ENCODE peak calls at places on chromosomes 5 and 9, in seven cellular contexts. Y, I, J, B, V, U and Z are unnamed samples.

GRCh38 chr9:109143881-109144562 is 23.0 kb downstream of the FRRS1L start:
- DNase-seq in Y (no peak), I (no peak), J (no peak), B (no peak), V (peak), U (peak), Z (peak)

GRCh38 chr9:68991457-68991856 is 22.5 kb downstream of the PRKACG start:
- DNase-seq in Y (no peak), I (no peak), J (no peak), B (no peak), V (no peak), U (no peak), Z (no peak)

GRCh38 chr9:128081052-128081451 is 13.0 kb downstream of the SLC25A25 start:
- DNase-seq in Y (no peak), I (no peak), J (no peak), B (no peak), V (peak), U (no peak), Z (no peak)

GRCh38 chr5:123874600-123875201 is 362.7 kb downstream of the CSNK1G3 start:
- DNase-seq in Y (no peak), I (no peak), J (no peak), B (peak), V (peak), U (no peak), Z (no peak)

GRCh38 chr9:16368425-16369087 is 501.9 kb downstream of the BNC2 start:
- DNase-seq in Y (no peak), I (no peak), J (no peak), B (no peak), V (peak), U (no peak), Z (no peak)

GRCh38 chr5:169716287-169716686 is 79.2 kb downstream of the DOCK2 start:
- DNase-seq in Y (no peak), I (no peak), J (no peak), B (no peak), V (peak), U (no peak), Z (no peak)

GRCh38 chr5:132130918-132131715 is 57.5 kb downstream of the CSF2 start:
- DNase-seq in Y (no peak), I (no peak), J (no peak), B (no peak), V (no peak), U (no peak), Z (no peak)

GRCh38 chr5:56984445-56984844 is 32.5 kb upstream of the MIER3 start:
- DNase-seq in Y (no peak), I (no peak), J (no peak), B (no peak), V (no peak), U (no peak), Z (no peak)

GRCh38 chr9:70030156-70030555 is 13.5 kb upstream of the MAMDC2 start:
- DNase-seq in Y (no peak), I (no peak), J (no peak), B (no peak), V (no peak), U (no peak), Z (no peak)

GRCh38 chr5:65475336-65475735 is 6.4 kb downstream of the ADAMTS6 start:
- DNase-seq in Y (no peak), I (no peak), J (no peak), B (no peak), V (no peak), U (no peak), Z (no peak)

GRCh38 chr5:143401253-143401845 is 2.1 kb downstream of the NR3C1 start:
- DNase-seq in Y (no peak), I (no peak), J (no peak), B (no peak), V (peak), U (no peak), Z (no peak)

GRCh38 chr5:172769598-172770373 is 1.2 kb downstream of the DUSP1 start:
- DNase-seq in Y (no peak), I (no peak), J (no peak), B (no peak), V (peak), U (peak), Z (no peak)

GRCh38 chr5:42924686-42925085 is 113.0 kb upstream of the SELENOP start:
- DNase-seq in Y (no peak), I (no peak), J (no peak), B (no peak), V (no peak), U (no peak), Z (no peak)

GRCh38 chr9:108776920-108777650 is 78.7 kb downstream of the ACTL7B start:
- DNase-seq in Y (no peak), I (no peak), J (no peak), B (no peak), V (peak), U (no peak), Z (no peak)

GRCh38 chr5:111681791-111682190 is 75.2 kb downstream of the NREP start:
- DNase-seq in Y (no peak), I (no peak), J (no peak), B (no peak), V (peak), U (no peak), Z (no peak)

GRCh38 chr5:41250351-41250987 is 37.1 kb upstream of the C6 start:
- DNase-seq in Y (no peak), I (no peak), J (no peak), B (no peak), V (no peak), U (no peak), Z (no peak)

GRCh38 chr9:5582835-5583195 is 46.1 kb upstream of the RIC1 start:
- DNase-seq in Y (peak), I (no peak), J (peak), B (no peak), V (peak), U (peak), Z (no peak)

GRCh38 chr5:180821538-180821937 is 18.9 kb upstream of the MGAT1 start:
- DNase-seq in Y (no peak), I (no peak), J (no peak), B (no peak), V (no peak), U (no peak), Z (no peak)

GRCh38 chr9:37035472-37036236 is 1.6 kb upstream of the PAX5 start:
- DNase-seq in Y (no peak), I (no peak), J (no peak), B (no peak), V (no peak), U (peak), Z (no peak)
- H3K4me3 ChIP-seq in Y (no peak), I (no peak), J (no peak), B (peak), V (no peak), U (peak), Z (no peak)

GRCh38 chr5:178113841-178114324 is 551 bp downstream of the N4BP3 start:
- DNase-seq in Y (no peak), I (no peak), J (no peak), B (no peak), V (no peak), U (peak), Z (no peak)

GRCh38 chr5:178114325-178115135 is 1.2 kb downstream of the N4BP3 start:
- DNase-seq in Y (no peak), I (no peak), J (no peak), B (peak), V (no peak), U (peak), Z (no peak)

GRCh38 chr5:178115835-178116405 is 2.6 kb downstream of the N4BP3 start:
- DNase-seq in Y (no peak), I (no peak), J (no peak), B (no peak), V (no peak), U (peak), Z (no peak)

GRCh38 chr5:178116406-178116885 is 3.1 kb downstream of the N4BP3 start:
- DNase-seq in Y (no peak), I (no peak), J (no peak), B (no peak), V (no peak), U (peak), Z (peak)

DNA sequence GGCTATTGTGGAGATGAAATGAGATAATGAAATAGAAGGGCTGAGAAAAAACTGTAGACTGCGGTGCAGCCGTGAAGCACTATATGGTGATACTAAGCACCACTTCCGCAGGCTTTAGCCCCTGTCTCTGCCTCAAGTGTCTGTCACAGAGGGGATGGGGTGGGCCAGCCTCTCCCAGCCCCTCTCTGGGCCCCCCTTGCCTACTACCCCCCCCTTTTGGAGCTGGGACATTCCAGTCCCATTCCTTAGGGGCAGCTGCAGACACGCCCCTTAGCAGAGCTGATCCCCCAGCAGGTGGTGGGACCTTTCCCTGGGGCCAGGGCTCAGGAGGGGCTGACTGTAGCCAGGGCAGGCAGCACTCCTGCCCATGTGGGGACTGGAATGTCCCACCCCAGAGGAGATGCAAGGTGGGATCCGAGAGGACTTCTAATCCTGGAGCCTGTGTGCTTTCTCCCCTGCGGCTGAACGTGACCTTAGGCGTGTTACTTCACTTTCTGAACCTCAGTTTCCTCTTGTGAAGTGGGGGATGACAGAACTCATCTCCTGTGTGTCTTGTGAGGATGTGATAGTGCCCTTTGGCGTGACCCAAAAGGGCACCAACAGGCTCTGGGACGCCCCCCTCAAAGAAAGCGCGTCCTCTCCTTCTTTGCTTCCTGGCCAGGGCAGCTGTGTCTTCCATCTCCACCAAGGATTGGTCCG is 2.0 kb downstream of the N4BP3 start:
- DNase-seq in Y (no peak), I (no peak), J (no peak), B (no peak), V (no peak), U (peak), Z (no peak)
- H3K4me3 ChIP-seq in Y (no peak), I (peak), J (no peak), B (peak), V (no peak), U (peak), Z (no peak)

GRCh38 chr5:179793470-179794139 is at the start of gene LTC4S:
- DNase-seq in Y (peak), I (peak), J (peak), B (peak), V (peak), U (peak), Z (peak)
- H3K4me3 ChIP-seq in Y (no peak), I (peak), J (no peak), B (peak), V (no peak), U (peak), Z (no peak)

DNA sequence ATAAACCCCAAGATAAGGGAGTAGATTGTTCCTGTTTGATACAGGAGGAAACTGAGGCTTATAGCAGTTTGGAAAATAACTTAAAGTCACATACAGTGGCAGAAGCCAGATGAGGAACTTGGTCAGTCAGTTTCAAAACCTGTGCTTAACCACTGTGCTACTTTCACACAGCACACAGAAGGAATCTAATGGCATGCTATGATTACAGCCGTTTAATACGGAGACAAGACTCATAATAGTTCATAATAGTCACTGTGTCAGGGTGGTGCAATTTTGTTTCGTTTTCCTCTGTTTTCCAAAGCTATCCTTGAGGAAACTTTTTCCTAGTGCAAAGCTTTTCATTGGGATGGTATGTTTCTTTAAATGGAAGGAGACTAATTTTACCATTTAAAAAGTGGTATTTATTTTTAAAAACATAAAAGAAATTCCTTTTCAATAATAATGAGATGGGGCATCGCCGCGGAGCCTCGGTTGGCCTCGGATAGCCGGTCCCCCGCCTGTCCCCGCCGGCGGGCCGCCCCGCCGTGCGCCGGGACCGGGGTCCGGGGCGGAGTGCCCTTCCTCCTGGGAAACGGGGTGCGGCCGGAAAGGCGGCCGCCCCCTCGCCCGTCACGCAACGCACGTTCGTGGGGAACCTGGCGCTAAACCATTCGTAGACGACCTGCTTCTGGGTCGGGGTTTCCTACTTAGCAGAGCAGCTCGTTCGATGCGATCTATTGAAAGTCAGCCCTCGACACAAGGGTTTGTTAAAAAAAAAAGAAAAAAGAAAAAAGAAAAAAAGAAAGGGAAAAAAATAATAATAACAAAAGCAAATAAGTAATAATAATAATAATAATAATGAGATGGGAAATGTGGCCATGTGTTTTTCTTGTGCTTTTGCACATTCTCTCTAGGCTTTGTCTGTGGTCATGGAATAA is 112.6 kb downstream of the GCNT1 start:
- DNase-seq in Y (no peak), I (peak), J (no peak), B (no peak), V (no peak), U (peak), Z (no peak)
- H3K4me3 ChIP-seq in Y (peak), I (peak), J (peak), B (peak), V (peak), U (peak), Z (no peak)

DNA sequence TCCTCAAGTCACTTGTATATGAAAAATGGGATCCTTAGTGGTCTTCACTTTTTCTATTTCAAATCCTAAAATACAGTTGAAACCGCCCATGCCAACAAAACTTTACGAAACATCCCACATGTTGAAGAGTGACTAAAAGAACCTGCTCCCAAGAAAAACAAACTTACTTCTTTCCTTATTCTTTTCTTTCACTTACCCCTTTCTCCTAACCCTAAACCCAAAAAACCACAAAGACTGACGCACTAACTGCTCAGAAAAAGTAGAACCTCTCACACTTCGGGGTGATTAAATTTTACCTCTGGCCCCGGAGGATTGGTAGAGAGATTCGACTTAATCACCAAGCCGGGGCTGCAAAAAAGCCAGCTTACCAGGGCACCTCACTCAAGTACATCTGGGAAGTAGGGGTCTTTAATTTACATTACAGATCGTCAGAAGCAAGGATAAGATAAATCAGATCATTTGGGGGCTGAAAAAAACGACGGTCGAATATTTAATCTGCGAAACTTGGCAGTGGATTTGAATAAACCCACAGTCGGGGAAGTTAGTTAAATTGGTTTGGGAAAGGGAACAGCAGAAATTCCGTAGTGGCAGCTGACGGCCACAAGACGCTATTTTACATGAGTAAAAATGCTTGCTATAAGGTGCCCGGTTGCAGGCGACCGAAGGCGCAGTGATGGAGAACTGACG is 1.3 kb downstream of the CDO1 start:
- DNase-seq in Y (no peak), I (no peak), J (no peak), B (peak), V (no peak), U (no peak), Z (no peak)
- H3K4me3 ChIP-seq in Y (no peak), I (peak), J (peak), B (peak), V (peak), U (no peak), Z (no peak)

GRCh38 chr5:147697380-147697779 is 85.1 kb downstream of the JAKMIP2 start:
- DNase-seq in Y (no peak), I (no peak), J (no peak), B (no peak), V (no peak), U (no peak), Z (no peak)
- H3K4me3 ChIP-seq in Y (no peak), I (no peak), J (no peak), B (no peak), V (no peak), U (no peak), Z (no peak)

GRCh38 chr9:114371343-114371985 is 16.3 kb downstream of the AKNA start:
- DNase-seq in Y (no peak), I (no peak), J (no peak), B (no peak), V (no peak), U (no peak), Z (no peak)
- H3K4me3 ChIP-seq in Y (no peak), I (no peak), J (no peak), B (no peak), V (no peak), U (peak), Z (peak)

DNA sequence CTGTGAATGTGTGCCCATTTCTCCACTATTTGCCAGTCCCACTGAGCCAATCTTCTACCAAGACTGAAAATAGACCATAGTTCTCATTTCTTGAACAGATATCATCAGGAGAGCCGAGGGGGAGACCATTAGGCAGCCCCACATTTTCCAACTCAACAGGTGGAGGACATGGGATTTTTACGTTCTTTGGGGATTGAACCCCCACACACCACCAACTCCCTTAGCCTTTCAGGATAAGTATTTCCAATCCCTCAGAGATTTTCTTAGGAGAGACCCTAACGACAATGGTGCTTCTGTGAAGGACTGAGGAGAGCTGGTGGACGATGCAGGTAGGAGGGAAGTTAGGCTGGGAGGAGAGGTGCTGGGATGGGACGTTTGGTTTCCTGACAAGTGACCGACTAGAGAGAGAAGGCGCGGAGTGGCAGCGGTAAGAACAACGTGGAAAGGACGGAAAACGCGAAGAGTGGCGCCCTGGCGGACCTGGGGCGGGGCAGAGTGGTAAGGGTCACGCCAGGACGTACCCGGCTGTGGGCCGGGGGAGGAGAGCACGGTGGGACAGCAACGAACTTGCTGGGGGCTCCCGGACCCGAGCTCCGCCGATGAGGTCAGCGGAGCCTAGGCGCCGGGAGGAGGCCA is 681 bp upstream of the CHSY3 start:
- DNase-seq in Y (no peak), I (no peak), J (no peak), B (no peak), V (no peak), U (no peak), Z (no peak)
- H3K4me3 ChIP-seq in Y (peak), I (peak), J (peak), B (peak), V (peak), U (no peak), Z (peak)

DNA sequence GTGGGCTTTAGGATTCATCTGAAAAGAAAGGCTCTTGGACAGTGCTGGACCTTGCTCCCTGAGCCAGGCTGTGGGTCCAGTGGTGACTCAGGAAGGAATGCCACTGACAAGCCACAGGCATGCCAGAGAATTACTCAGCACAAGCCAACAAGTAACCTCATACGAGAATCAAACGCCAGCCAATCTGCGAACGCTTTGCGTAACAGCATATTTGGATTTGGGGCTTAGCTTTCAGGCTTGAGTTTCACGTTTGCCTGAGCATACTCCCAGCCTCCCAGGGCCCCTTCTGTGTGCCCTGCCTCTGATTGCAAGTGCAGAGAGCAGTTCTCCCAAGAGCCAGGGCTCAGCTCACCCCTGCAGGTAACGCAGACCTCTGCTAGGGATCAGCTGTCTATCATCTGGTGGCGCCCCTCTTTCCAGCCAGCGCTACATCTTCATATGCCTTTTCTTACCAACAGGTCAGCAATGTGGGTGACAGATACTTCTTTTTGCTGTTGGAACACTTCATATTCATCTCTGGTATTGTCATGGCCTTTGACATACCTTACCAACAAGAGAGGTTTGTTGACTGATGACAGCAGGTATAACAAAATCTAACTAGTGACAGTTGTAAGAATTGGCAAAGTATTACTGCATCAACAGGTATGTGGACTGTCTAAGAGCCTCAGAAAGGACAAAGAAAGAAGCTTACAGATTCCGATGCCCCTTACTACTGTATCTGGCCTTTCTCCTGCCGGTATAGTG is 30.1 kb upstream of the ZSWIM6 start:
- DNase-seq in Y (peak), I (peak), J (peak), B (no peak), V (peak), U (no peak), Z (no peak)
- H3K4me3 ChIP-seq in Y (no peak), I (no peak), J (no peak), B (peak), V (no peak), U (no peak), Z (no peak)

GRCh38 chr5:54234304-54234938 is 76.0 kb downstream of the ARL15 start:
- DNase-seq in Y (no peak), I (no peak), J (no peak), B (no peak), V (peak), U (peak), Z (peak)
- H3K4me3 ChIP-seq in Y (no peak), I (no peak), J (no peak), B (peak), V (no peak), U (no peak), Z (no peak)